ENCODE peak calls at places on chromosomes 1 and 21, in eight cellular contexts. One of them, this sample, is unnamed.

GRCh38 chr1:154849645-154850131 is 20.4 kb downstream of the KCNN3 start:
- DNase-seq in GM20000: no peak
- DNase-seq in brain pericyte: no peak
- DNase-seq in CD8-positive, alpha-beta T cell: no peak
- DNase-seq in M059J: peak; percentile 14
- DNase-seq in fibroblast of mammary gland: no peak
- DNase-seq in kidney glomerular epithelial cell: no peak
- DNase-seq in astrocyte of the spinal cord: peak; percentile 20
- DNase-seq in this sample: no peak

GRCh38 chr1:182589520-182589919 is 464 bp upstream of the RNASEL start:
- DNase-seq in GM20000: no peak
- DNase-seq in CD8-positive, alpha-beta T cell: no peak
- DNase-seq in astrocyte of the spinal cord: no peak
- DNase-seq in M059J: no peak
- DNase-seq in kidney glomerular epithelial cell: no peak
- DNase-seq in brain pericyte: no peak
- DNase-seq in fibroblast of mammary gland: no peak
- DNase-seq in this sample: no peak

GRCh38 chr1:231934797-231935196 is 308.2 kb downstream of the DISC1 start:
- DNase-seq in fibroblast of mammary gland: no peak
- DNase-seq in CD8-positive, alpha-beta T cell: no peak
- DNase-seq in GM20000: no peak
- DNase-seq in kidney glomerular epithelial cell: no peak
- DNase-seq in astrocyte of the spinal cord: no peak
- DNase-seq in M059J: peak; percentile 6
- DNase-seq in brain pericyte: no peak
- DNase-seq in this sample: no peak

GRCh38 chr21:35351434-35351833 is 302.3 kb upstream of the RUNX1 start:
- DNase-seq in M059J: no peak
- DNase-seq in fibroblast of mammary gland: no peak
- DNase-seq in kidney glomerular epithelial cell: no peak
- DNase-seq in GM20000: no peak
- DNase-seq in astrocyte of the spinal cord: no peak
- DNase-seq in CD8-positive, alpha-beta T cell: no peak
- DNase-seq in brain pericyte: no peak
- DNase-seq in this sample: no peak

GRCh38 chr1:9903801-9904527 is 6.1 kb downstream of the CTNNBIP1 start:
- DNase-seq in fibroblast of mammary gland: no peak
- DNase-seq in kidney glomerular epithelial cell: no peak
- DNase-seq in astrocyte of the spinal cord: no peak
- DNase-seq in CD8-positive, alpha-beta T cell: no peak
- DNase-seq in GM20000: no peak
- DNase-seq in M059J: no peak
- DNase-seq in brain pericyte: no peak
- DNase-seq in this sample: no peak

GRCh38 chr1:8540971-8541370 is 223.1 kb downstream of the SLC45A1 start:
- DNase-seq in GM20000: no peak
- DNase-seq in brain pericyte: no peak
- DNase-seq in kidney glomerular epithelial cell: no peak
- DNase-seq in fibroblast of mammary gland: peak; percentile 35
- DNase-seq in M059J: peak; percentile 20
- DNase-seq in CD8-positive, alpha-beta T cell: no peak
- DNase-seq in astrocyte of the spinal cord: peak; percentile 33
- DNase-seq in this sample: no peak

GRCh38 chr1:23050201-23050600 is 30.9 kb downstream of the KDM1A start:
- DNase-seq in M059J: no peak
- DNase-seq in brain pericyte: no peak
- DNase-seq in kidney glomerular epithelial cell: no peak
- DNase-seq in fibroblast of mammary gland: no peak
- DNase-seq in GM20000: no peak
- DNase-seq in astrocyte of the spinal cord: no peak
- DNase-seq in CD8-positive, alpha-beta T cell: no peak
- DNase-seq in this sample: no peak

GRCh38 chr1:12568009-12568767 is 49.8 kb downstream of the DHRS3 start:
- DNase-seq in kidney glomerular epithelial cell: no peak
- DNase-seq in fibroblast of mammary gland: no peak
- DNase-seq in brain pericyte: no peak
- DNase-seq in CD8-positive, alpha-beta T cell: no peak
- DNase-seq in GM20000: no peak
- DNase-seq in M059J: no peak
- DNase-seq in astrocyte of the spinal cord: no peak
- DNase-seq in this sample: no peak

GRCh38 chr1:239805888-239806772 is 285.6 kb upstream of the FMN2 start:
- DNase-seq in CD8-positive, alpha-beta T cell: no peak
- DNase-seq in kidney glomerular epithelial cell: no peak
- DNase-seq in fibroblast of mammary gland: no peak
- DNase-seq in GM20000: no peak
- DNase-seq in M059J: no peak
- DNase-seq in brain pericyte: no peak
- DNase-seq in astrocyte of the spinal cord: no peak
- DNase-seq in this sample: no peak

GRCh38 chr1:115373305-115373704 is 35.3 kb upstream of the NGF start:
- DNase-seq in CD8-positive, alpha-beta T cell: no peak
- DNase-seq in M059J: peak; percentile 91
- DNase-seq in GM20000: no peak
- DNase-seq in kidney glomerular epithelial cell: peak; percentile 43
- DNase-seq in fibroblast of mammary gland: peak; percentile 97
- DNase-seq in brain pericyte: no peak
- DNase-seq in astrocyte of the spinal cord: peak; percentile 60
- DNase-seq in this sample: no peak

This sample was measured in activated B cell treated with CpG ODN at 0.5 μM for 24 hours.